ENCODE peak calls at places on chromosome 14, in six cellular contexts. M, U, V, G, Z and L are unnamed samples.

GRCh38 chr14:76480426-76480825 is 104.5 kb downstream of the ESRRB start:
- DNase-seq in M (no peak), U (no peak), V (no peak), G (no peak), Z (no peak), L (no peak)

GRCh38 chr14:91281346-91281745 is 36.8 kb upstream of the GPR68 start:
- DNase-seq in M (peak), U (no peak), V (peak), G (no peak), Z (no peak), L (no peak)

GRCh38 chr14:96776791-96777190 is 20.4 kb upstream of the VRK1 start:
- DNase-seq in M (no peak), U (no peak), V (no peak), G (no peak), Z (no peak), L (no peak)

GRCh38 chr14:75153295-75153694 is 23.1 kb downstream of the TMED10 start:
- DNase-seq in M (no peak), U (no peak), V (no peak), G (no peak), Z (no peak), L (no peak)

GRCh38 chr14:68941820-68942219 is 37.3 kb downstream of the ACTN1 start:
- DNase-seq in M (peak), U (peak), V (no peak), G (peak), Z (no peak), L (no peak)

GRCh38 chr14:24052656-24053547 is 1.1 kb downstream of the CARMIL3 start:
- DNase-seq in M (no peak), U (no peak), V (peak), G (no peak), Z (no peak), L (no peak)

GRCh38 chr14:70366890-70367289 is 7.4 kb upstream of the COX16 start:
- DNase-seq in M (no peak), U (no peak), V (no peak), G (no peak), Z (no peak), L (no peak)

GRCh38 chr14:54776361-54777001 is 126.1 kb downstream of the GCH1 start:
- DNase-seq in M (peak), U (no peak), V (peak), G (peak), Z (no peak), L (no peak)

GRCh38 chr14:75864352-75864751 is 117.4 kb downstream of the TGFB3 start:
- DNase-seq in M (peak), U (no peak), V (no peak), G (peak), Z (no peak), L (no peak)

GRCh38 chr14:60151715-60152114 is 13.5 kb downstream of the DHRS7 start:
- DNase-seq in M (peak), U (peak), V (peak), G (peak), Z (peak), L (no peak)

GRCh38 chr14:73426877-73427276 is 31.5 kb downstream of the NUMB start:
- DNase-seq in M (peak), U (peak), V (no peak), G (peak), Z (no peak), L (no peak)